ENCODE peak calls at places on chromosomes 4 and X, in ten cellular contexts. One of them, this sample, is unnamed.

GRCh38 chr4:39410415-39410814 is 3.7 kb downstream of the KLB start:
- DNase-seq in mammary epithelial cell: no peak
- DNase-seq in GM23248: peak; percentile 36
- DNase-seq in fibroblast of lung: peak; percentile 25
- DNase-seq in keratinocyte: no peak
- DNase-seq in SK-N-SH: no peak
- DNase-seq in HCT116: no peak
- DNase-seq in IMR-90: no peak
- DNase-seq in mesenchymal stem cell: no peak
- DNase-seq in HepG2: no peak
- DNase-seq in this sample: no peak

GRCh38 chr4:137203601-137204000 is 328.7 kb downstream of the PCDH18 start:
- DNase-seq in mammary epithelial cell: no peak
- DNase-seq in GM23248: peak; percentile 76
- DNase-seq in fibroblast of lung: peak; percentile 74
- DNase-seq in keratinocyte: no peak
- DNase-seq in SK-N-SH: no peak
- DNase-seq in HCT116: no peak
- DNase-seq in IMR-90: peak; percentile 74
- DNase-seq in mesenchymal stem cell: no peak
- DNase-seq in HepG2: no peak
- DNase-seq in this sample: no peak

GRCh38 chrX:2629316-2630168 is 61.6 kb upstream of the CD99 start:
- DNase-seq in mammary epithelial cell: no peak
- DNase-seq in GM23248: no peak
- DNase-seq in fibroblast of lung: no peak
- DNase-seq in keratinocyte: no peak
- DNase-seq in SK-N-SH: no peak
- DNase-seq in HCT116: no peak
- DNase-seq in IMR-90: no peak
- DNase-seq in mesenchymal stem cell: no peak
- DNase-seq in HepG2: peak; percentile 28
- DNase-seq in this sample: peak; percentile 82

GRCh38 chr4:96736352-96736889 is 896.5 kb downstream of the PDHA2 start:
- DNase-seq in mammary epithelial cell: peak; percentile 26
- DNase-seq in GM23248: peak; percentile 2
- DNase-seq in fibroblast of lung: peak; percentile 18
- DNase-seq in keratinocyte: peak; percentile 1
- DNase-seq in SK-N-SH: no peak
- DNase-seq in HCT116: peak; percentile 64
- DNase-seq in IMR-90: no peak
- DNase-seq in mesenchymal stem cell: peak; percentile 73
- DNase-seq in HepG2: no peak
- DNase-seq in this sample: no peak

GRCh38 chrX:107597264-107597663 is 31.0 kb upstream of the PRPS1 start:
- DNase-seq in mammary epithelial cell: no peak
- DNase-seq in GM23248: no peak
- DNase-seq in fibroblast of lung: no peak
- DNase-seq in keratinocyte: no peak
- DNase-seq in SK-N-SH: no peak
- DNase-seq in HCT116: no peak
- DNase-seq in IMR-90: no peak
- DNase-seq in mesenchymal stem cell: no peak
- DNase-seq in HepG2: no peak
- DNase-seq in this sample: no peak

GRCh38 chrX:136065044-136065671 is 79.9 kb downstream of the SLC9A6 start:
- DNase-seq in mammary epithelial cell: no peak
- DNase-seq in GM23248: peak; percentile 48
- DNase-seq in fibroblast of lung: peak; percentile 72
- DNase-seq in keratinocyte: no peak
- DNase-seq in SK-N-SH: no peak
- DNase-seq in HCT116: no peak
- DNase-seq in IMR-90: peak; percentile 47
- DNase-seq in mesenchymal stem cell: peak; percentile 77
- DNase-seq in HepG2: peak; percentile 42
- DNase-seq in this sample: no peak

GRCh38 chrX:9785252-9785943 is 831 bp upstream of the SHROOM2 start:
- DNase-seq in mammary epithelial cell: no peak
- DNase-seq in GM23248: no peak
- DNase-seq in fibroblast of lung: no peak
- DNase-seq in keratinocyte: no peak
- DNase-seq in SK-N-SH: peak; percentile 36
- DNase-seq in HCT116: no peak
- DNase-seq in IMR-90: no peak
- DNase-seq in mesenchymal stem cell: no peak
- DNase-seq in HepG2: no peak
- DNase-seq in this sample: no peak

GRCh38 chr4:7461171-7461570 is 26.4 kb upstream of the PSAPL1 start:
- DNase-seq in mammary epithelial cell: no peak
- DNase-seq in GM23248: no peak
- DNase-seq in fibroblast of lung: no peak
- DNase-seq in keratinocyte: no peak
- DNase-seq in SK-N-SH: peak; percentile 69
- DNase-seq in HCT116: no peak
- DNase-seq in IMR-90: no peak
- DNase-seq in mesenchymal stem cell: no peak
- DNase-seq in HepG2: no peak
- DNase-seq in this sample: no peak

GRCh38 chr4:100317032-100317864 is 127.0 kb upstream of the DDIT4L start:
- DNase-seq in mammary epithelial cell: no peak
- DNase-seq in GM23248: peak; percentile 56
- DNase-seq in fibroblast of lung: peak; percentile 20
- DNase-seq in keratinocyte: no peak
- DNase-seq in SK-N-SH: no peak
- DNase-seq in HCT116: no peak
- DNase-seq in IMR-90: peak; percentile 27
- DNase-seq in mesenchymal stem cell: no peak
- DNase-seq in HepG2: no peak
- DNase-seq in this sample: no peak

GRCh38 chr4:108030332-108030731 is 40.6 kb downstream of the HADH start:
- DNase-seq in mammary epithelial cell: peak; percentile 63
- DNase-seq in GM23248: peak; percentile 87
- DNase-seq in fibroblast of lung: peak; percentile 73
- DNase-seq in keratinocyte: peak; percentile 7
- DNase-seq in SK-N-SH: peak; percentile 40
- DNase-seq in HCT116: peak; percentile 16
- DNase-seq in IMR-90: peak; percentile 76
- DNase-seq in mesenchymal stem cell: peak; percentile 82
- DNase-seq in HepG2: peak; percentile 30
- DNase-seq in this sample: peak; percentile 88

GRCh38 chrX:148538582-148538981 is 38.2 kb downstream of the AFF2 start:
- DNase-seq in mammary epithelial cell: no peak
- DNase-seq in GM23248: no peak
- DNase-seq in fibroblast of lung: no peak
- DNase-seq in keratinocyte: no peak
- DNase-seq in SK-N-SH: no peak
- DNase-seq in HCT116: no peak
- DNase-seq in IMR-90: no peak
- DNase-seq in mesenchymal stem cell: no peak
- DNase-seq in HepG2: no peak
- DNase-seq in this sample: no peak

GRCh38 chrX:148537556-148538182 is 37.3 kb downstream of the AFF2 start:
- DNase-seq in mammary epithelial cell: no peak
- DNase-seq in GM23248: no peak
- DNase-seq in fibroblast of lung: no peak
- DNase-seq in keratinocyte: no peak
- DNase-seq in SK-N-SH: no peak
- DNase-seq in HCT116: no peak
- DNase-seq in IMR-90: no peak
- DNase-seq in mesenchymal stem cell: no peak
- DNase-seq in HepG2: no peak
- DNase-seq in this sample: no peak

GRCh38 chrX:148536961-148537360 is 36.5 kb downstream of the AFF2 start:
- DNase-seq in mammary epithelial cell: no peak
- DNase-seq in GM23248: peak; percentile 34
- DNase-seq in fibroblast of lung: no peak
- DNase-seq in keratinocyte: no peak
- DNase-seq in SK-N-SH: no peak
- DNase-seq in HCT116: no peak
- DNase-seq in IMR-90: no peak
- DNase-seq in mesenchymal stem cell: no peak
- DNase-seq in HepG2: no peak
- DNase-seq in this sample: no peak

GRCh38 chrX:148540114-148540513 is 39.7 kb downstream of the AFF2 start:
- DNase-seq in mammary epithelial cell: no peak
- DNase-seq in GM23248: no peak
- DNase-seq in fibroblast of lung: no peak
- DNase-seq in keratinocyte: no peak
- DNase-seq in SK-N-SH: no peak
- DNase-seq in HCT116: no peak
- DNase-seq in IMR-90: no peak
- DNase-seq in mesenchymal stem cell: no peak
- DNase-seq in HepG2: no peak
- DNase-seq in this sample: no peak

GRCh38 chrX:148535639-148536038 is 35.2 kb downstream of the AFF2 start:
- DNase-seq in mammary epithelial cell: peak; percentile 11
- DNase-seq in GM23248: peak; percentile 49
- DNase-seq in fibroblast of lung: no peak
- DNase-seq in keratinocyte: no peak
- DNase-seq in SK-N-SH: no peak
- DNase-seq in HCT116: no peak
- DNase-seq in IMR-90: no peak
- DNase-seq in mesenchymal stem cell: no peak
- DNase-seq in HepG2: no peak
- DNase-seq in this sample: no peak
- H3K9ac ChIP-seq in mammary epithelial cell: no peak overlapping the region
- H3K9ac ChIP-seq in GM23248: no peak overlapping the region
- H3K9ac ChIP-seq in fibroblast of lung: no peak overlapping the region
- H3K9ac ChIP-seq in keratinocyte: no peak overlapping the region
- H3K9ac ChIP-seq in SK-N-SH: no peak overlapping the region
- H3K9ac ChIP-seq in HCT116: no peak overlapping the region
- H3K9ac ChIP-seq in IMR-90: no peak overlapping the region
- H3K9ac ChIP-seq in mesenchymal stem cell: no peak overlapping the region
- H3K9ac ChIP-seq in HepG2: no peak overlapping the region
- H3K9ac ChIP-seq in this sample: no peak overlapping the region

GRCh38 chr4:168498259-168498658 is 1.4 kb downstream of the PALLD start:
- DNase-seq in mammary epithelial cell: no peak
- DNase-seq in GM23248: no peak
- DNase-seq in fibroblast of lung: no peak
- DNase-seq in keratinocyte: no peak
- DNase-seq in SK-N-SH: no peak
- DNase-seq in HCT116: no peak
- DNase-seq in IMR-90: peak; percentile 16
- DNase-seq in mesenchymal stem cell: no peak
- DNase-seq in HepG2: no peak
- DNase-seq in this sample: no peak
- H3K9ac ChIP-seq in mammary epithelial cell: no peak overlapping the region
- H3K9ac ChIP-seq in GM23248: no peak overlapping the region
- H3K9ac ChIP-seq in fibroblast of lung: no peak overlapping the region
- H3K9ac ChIP-seq in keratinocyte: no peak overlapping the region
- H3K9ac ChIP-seq in SK-N-SH: no peak overlapping the region
- H3K9ac ChIP-seq in HCT116: peak overlapping the region; percentile 51
- H3K9ac ChIP-seq in IMR-90: no peak overlapping the region
- H3K9ac ChIP-seq in mesenchymal stem cell: peak overlapping the region; percentile 63
- H3K9ac ChIP-seq in HepG2: no peak overlapping the region
- H3K9ac ChIP-seq in this sample: no peak overlapping the region

GRCh38 chr4:679571-680083 is 5.3 kb downstream of the MYL5 start:
- DNase-seq in mammary epithelial cell: no peak
- DNase-seq in GM23248: no peak
- DNase-seq in fibroblast of lung: no peak
- DNase-seq in keratinocyte: no peak
- DNase-seq in SK-N-SH: no peak
- DNase-seq in HCT116: no peak
- DNase-seq in IMR-90: no peak
- DNase-seq in mesenchymal stem cell: no peak
- DNase-seq in HepG2: no peak
- DNase-seq in this sample: no peak
- H3K9ac ChIP-seq in mammary epithelial cell: no peak overlapping the region
- H3K9ac ChIP-seq in GM23248: no peak overlapping the region
- H3K9ac ChIP-seq in fibroblast of lung: no peak overlapping the region
- H3K9ac ChIP-seq in keratinocyte: no peak overlapping the region
- H3K9ac ChIP-seq in SK-N-SH: no peak overlapping the region
- H3K9ac ChIP-seq in HCT116: no peak overlapping the region
- H3K9ac ChIP-seq in IMR-90: no peak overlapping the region
- H3K9ac ChIP-seq in mesenchymal stem cell: no peak overlapping the region
- H3K9ac ChIP-seq in HepG2: no peak overlapping the region
- H3K9ac ChIP-seq in this sample: no peak overlapping the region

GRCh38 chr4:153433753-153434105 is 32.4 kb upstream of the TMEM131L start:
- DNase-seq in mammary epithelial cell: no peak
- DNase-seq in GM23248: no peak
- DNase-seq in fibroblast of lung: no peak
- DNase-seq in keratinocyte: no peak
- DNase-seq in SK-N-SH: no peak
- DNase-seq in HCT116: no peak
- DNase-seq in IMR-90: no peak
- DNase-seq in mesenchymal stem cell: no peak
- DNase-seq in HepG2: no peak
- DNase-seq in this sample: no peak

GRCh38 chr4:153434190-153434589 is 32.0 kb upstream of the TMEM131L start:
- DNase-seq in mammary epithelial cell: no peak
- DNase-seq in GM23248: no peak
- DNase-seq in fibroblast of lung: no peak
- DNase-seq in keratinocyte: no peak
- DNase-seq in SK-N-SH: no peak
- DNase-seq in HCT116: no peak
- DNase-seq in IMR-90: no peak
- DNase-seq in mesenchymal stem cell: no peak
- DNase-seq in HepG2: no peak
- DNase-seq in this sample: no peak

GRCh38 chr4:153440475-153440874 is 25.7 kb upstream of the TMEM131L start:
- DNase-seq in mammary epithelial cell: no peak
- DNase-seq in GM23248: no peak
- DNase-seq in fibroblast of lung: no peak
- DNase-seq in keratinocyte: no peak
- DNase-seq in SK-N-SH: no peak
- DNase-seq in HCT116: no peak
- DNase-seq in IMR-90: no peak
- DNase-seq in mesenchymal stem cell: no peak
- DNase-seq in HepG2: no peak
- DNase-seq in this sample: no peak

GRCh38 chr4:153439831-153440230 is 26.3 kb upstream of the TMEM131L start:
- DNase-seq in mammary epithelial cell: no peak
- DNase-seq in GM23248: no peak
- DNase-seq in fibroblast of lung: no peak
- DNase-seq in keratinocyte: no peak
- DNase-seq in SK-N-SH: no peak
- DNase-seq in HCT116: no peak
- DNase-seq in IMR-90: no peak
- DNase-seq in mesenchymal stem cell: no peak
- DNase-seq in HepG2: no peak
- DNase-seq in this sample: no peak

DNA sequence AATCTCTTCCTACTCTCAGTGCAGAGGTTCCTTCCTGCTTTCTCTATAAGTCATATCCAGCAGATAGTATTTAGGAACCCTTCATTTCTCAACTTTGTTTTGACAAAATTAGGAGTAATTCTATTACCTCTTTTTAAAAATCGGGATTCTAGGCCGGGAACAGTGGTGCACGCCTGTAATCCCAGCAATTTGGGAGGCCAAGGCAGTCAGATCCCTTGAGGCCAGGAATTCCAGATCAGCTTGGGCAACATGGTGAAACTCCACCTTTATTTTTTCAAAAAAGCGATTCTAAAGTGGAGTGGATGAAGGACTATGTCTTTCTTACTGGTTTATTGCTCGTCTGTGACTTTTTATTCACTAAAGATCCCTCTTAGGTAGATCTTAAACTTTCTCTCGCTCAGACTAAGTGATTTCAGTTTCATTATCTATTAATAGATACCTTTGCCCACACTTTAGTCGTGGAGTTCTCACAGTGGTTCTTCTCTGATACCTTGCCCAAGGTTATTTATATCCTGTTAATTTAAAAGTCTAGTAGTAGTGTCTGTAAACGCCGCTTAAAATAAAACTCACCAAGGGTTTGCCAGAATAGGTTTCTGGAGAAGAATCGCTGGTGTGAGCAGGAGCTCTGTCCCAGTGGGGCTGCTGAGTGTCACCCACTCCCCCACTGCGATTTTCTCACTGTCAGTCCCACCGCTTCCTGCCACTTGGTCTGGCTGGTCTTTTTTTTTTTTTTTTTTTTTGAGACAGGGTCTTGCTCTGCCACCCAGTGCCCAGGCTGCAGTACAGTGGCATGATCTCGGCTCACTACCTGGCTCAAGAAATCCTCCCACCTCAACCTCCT is 27.0 kb upstream of the TMEM131L start:
- DNase-seq in mammary epithelial cell: no peak
- DNase-seq in GM23248: no peak
- DNase-seq in fibroblast of lung: no peak
- DNase-seq in keratinocyte: no peak
- DNase-seq in SK-N-SH: no peak
- DNase-seq in HCT116: no peak
- DNase-seq in IMR-90: no peak
- DNase-seq in mesenchymal stem cell: no peak
- DNase-seq in HepG2: no peak
- DNase-seq in this sample: peak; percentile 87
- H3K9ac ChIP-seq in mammary epithelial cell: no peak overlapping the region
- H3K9ac ChIP-seq in GM23248: no peak overlapping the region
- H3K9ac ChIP-seq in fibroblast of lung: no peak overlapping the region
- H3K9ac ChIP-seq in keratinocyte: peak overlapping the region; percentile 57
- H3K9ac ChIP-seq in SK-N-SH: no peak overlapping the region
- H3K9ac ChIP-seq in HCT116: no peak overlapping the region
- H3K9ac ChIP-seq in IMR-90: no peak overlapping the region
- H3K9ac ChIP-seq in mesenchymal stem cell: no peak overlapping the region
- H3K9ac ChIP-seq in HepG2: no peak overlapping the region
- H3K9ac ChIP-seq in this sample: no peak overlapping the region